ENCODE peak calls at places on chromosomes 13 and 19, in ten cellular contexts. One of them, this sample, is unnamed.

GRCh38 chr13:108795841-108796240 is 166.4 kb downstream of the MYO16 start:
- DNase-seq in foreskin fibroblast: no peak
- DNase-seq in stimulated activated CD4-positive, alpha-beta T cell treated with anti-CD3 and anti-CD28 coated beads, TNF-alpha, amount 100 ng/mL, for 48 hours: no peak
- DNase-seq in WTC11: no peak
- DNase-seq in CD4-positive, CD25-positive, alpha-beta regulatory T cell: no peak
- DNase-seq in kidney tubule cell: no peak
- DNase-seq in dorsolateral prefrontal cortex: no peak
- DNase-seq in left colon: no peak
- DNase-seq in activated CD4-positive, alpha-beta T cell treated with anti-CD3 and anti-CD28 coated beads, Interleukin-2, amount 50 U/mL, for 1 hour: no peak
- DNase-seq in AG09319: no peak
- DNase-seq in this sample: no peak

GRCh38 chr19:6672693-6673290 is 2.8 kb upstream of the TNFSF14 start:
- DNase-seq in AG09319: no peak
- DNase-seq in dorsolateral prefrontal cortex: peak
- DNase-seq in CD4-positive, CD25-positive, alpha-beta regulatory T cell: no peak
- DNase-seq in kidney tubule cell: no peak
- DNase-seq in left colon: no peak
- DNase-seq in activated CD4-positive, alpha-beta T cell treated with anti-CD3 and anti-CD28 coated beads, Interleukin-2, amount 50 U/mL, for 1 hour: no peak
- DNase-seq in stimulated activated CD4-positive, alpha-beta T cell treated with anti-CD3 and anti-CD28 coated beads, TNF-alpha, amount 100 ng/mL, for 48 hours: no peak
- DNase-seq in foreskin fibroblast: no peak
- DNase-seq in WTC11: no peak
- DNase-seq in this sample: no peak

GRCh38 chr13:98202026-98202425 is 25.0 kb upstream of the RNF113B start:
- DNase-seq in AG09319: no peak
- DNase-seq in CD4-positive, CD25-positive, alpha-beta regulatory T cell: no peak
- DNase-seq in foreskin fibroblast: peak
- DNase-seq in left colon: peak
- DNase-seq in dorsolateral prefrontal cortex: no peak
- DNase-seq in activated CD4-positive, alpha-beta T cell treated with anti-CD3 and anti-CD28 coated beads, Interleukin-2, amount 50 U/mL, for 1 hour: no peak
- DNase-seq in kidney tubule cell: no peak
- DNase-seq in stimulated activated CD4-positive, alpha-beta T cell treated with anti-CD3 and anti-CD28 coated beads, TNF-alpha, amount 100 ng/mL, for 48 hours: no peak
- DNase-seq in WTC11: no peak
- DNase-seq in this sample: no peak

GRCh38 chr19:18894254-18895037 is 1.5 kb downstream of the CERS1 start:
- DNase-seq in activated CD4-positive, alpha-beta T cell treated with anti-CD3 and anti-CD28 coated beads, Interleukin-2, amount 50 U/mL, for 1 hour: no peak
- DNase-seq in CD4-positive, CD25-positive, alpha-beta regulatory T cell: no peak
- DNase-seq in dorsolateral prefrontal cortex: peak
- DNase-seq in WTC11: peak
- DNase-seq in AG09319: no peak
- DNase-seq in kidney tubule cell: no peak
- DNase-seq in left colon: no peak
- DNase-seq in foreskin fibroblast: peak
- DNase-seq in stimulated activated CD4-positive, alpha-beta T cell treated with anti-CD3 and anti-CD28 coated beads, TNF-alpha, amount 100 ng/mL, for 48 hours: no peak
- DNase-seq in this sample: no peak

GRCh38 chr19:39372941-39373340 is 18.0 kb downstream of the PAF1 start:
- DNase-seq in dorsolateral prefrontal cortex: no peak
- DNase-seq in kidney tubule cell: no peak
- DNase-seq in AG09319: no peak
- DNase-seq in foreskin fibroblast: no peak
- DNase-seq in activated CD4-positive, alpha-beta T cell treated with anti-CD3 and anti-CD28 coated beads, Interleukin-2, amount 50 U/mL, for 1 hour: no peak
- DNase-seq in left colon: no peak
- DNase-seq in stimulated activated CD4-positive, alpha-beta T cell treated with anti-CD3 and anti-CD28 coated beads, TNF-alpha, amount 100 ng/mL, for 48 hours: no peak
- DNase-seq in CD4-positive, CD25-positive, alpha-beta regulatory T cell: no peak
- DNase-seq in WTC11: no peak
- DNase-seq in this sample: no peak

GRCh38 chr13:107069107-107069776 is 501.3 kb upstream of the ARGLU1 start:
- DNase-seq in foreskin fibroblast: no peak
- DNase-seq in WTC11: no peak
- DNase-seq in dorsolateral prefrontal cortex: no peak
- DNase-seq in activated CD4-positive, alpha-beta T cell treated with anti-CD3 and anti-CD28 coated beads, Interleukin-2, amount 50 U/mL, for 1 hour: no peak
- DNase-seq in stimulated activated CD4-positive, alpha-beta T cell treated with anti-CD3 and anti-CD28 coated beads, TNF-alpha, amount 100 ng/mL, for 48 hours: no peak
- DNase-seq in kidney tubule cell: no peak
- DNase-seq in left colon: no peak
- DNase-seq in CD4-positive, CD25-positive, alpha-beta regulatory T cell: no peak
- DNase-seq in AG09319: no peak
- DNase-seq in this sample: no peak

GRCh38 chr19:1651548-1652394 is 644 bp downstream of the TCF3 start:
- DNase-seq in dorsolateral prefrontal cortex: no peak
- DNase-seq in stimulated activated CD4-positive, alpha-beta T cell treated with anti-CD3 and anti-CD28 coated beads, TNF-alpha, amount 100 ng/mL, for 48 hours: peak
- DNase-seq in WTC11: no peak
- DNase-seq in left colon: peak
- DNase-seq in activated CD4-positive, alpha-beta T cell treated with anti-CD3 and anti-CD28 coated beads, Interleukin-2, amount 50 U/mL, for 1 hour: peak
- DNase-seq in AG09319: no peak
- DNase-seq in CD4-positive, CD25-positive, alpha-beta regulatory T cell: peak
- DNase-seq in kidney tubule cell: peak
- DNase-seq in foreskin fibroblast: peak
- DNase-seq in this sample: peak

GRCh38 chr13:88042489-88042888 is 371.3 kb downstream of the SLITRK5 start:
- DNase-seq in CD4-positive, CD25-positive, alpha-beta regulatory T cell: no peak
- DNase-seq in kidney tubule cell: peak
- DNase-seq in activated CD4-positive, alpha-beta T cell treated with anti-CD3 and anti-CD28 coated beads, Interleukin-2, amount 50 U/mL, for 1 hour: no peak
- DNase-seq in foreskin fibroblast: no peak
- DNase-seq in left colon: no peak
- DNase-seq in WTC11: no peak
- DNase-seq in dorsolateral prefrontal cortex: no peak
- DNase-seq in stimulated activated CD4-positive, alpha-beta T cell treated with anti-CD3 and anti-CD28 coated beads, TNF-alpha, amount 100 ng/mL, for 48 hours: no peak
- DNase-seq in AG09319: no peak
- DNase-seq in this sample: no peak

GRCh38 chr13:53758946-53759345 is 730.3 kb downstream of the OLFM4 start:
- DNase-seq in dorsolateral prefrontal cortex: no peak
- DNase-seq in activated CD4-positive, alpha-beta T cell treated with anti-CD3 and anti-CD28 coated beads, Interleukin-2, amount 50 U/mL, for 1 hour: no peak
- DNase-seq in foreskin fibroblast: no peak
- DNase-seq in CD4-positive, CD25-positive, alpha-beta regulatory T cell: no peak
- DNase-seq in AG09319: no peak
- DNase-seq in WTC11: no peak
- DNase-seq in kidney tubule cell: no peak
- DNase-seq in left colon: no peak
- DNase-seq in stimulated activated CD4-positive, alpha-beta T cell treated with anti-CD3 and anti-CD28 coated beads, TNF-alpha, amount 100 ng/mL, for 48 hours: no peak
- DNase-seq in this sample: no peak

GRCh38 chr19:54164369-54165068 is 5.0 kb upstream of the LENG1 start:
- DNase-seq in dorsolateral prefrontal cortex: no peak
- DNase-seq in CD4-positive, CD25-positive, alpha-beta regulatory T cell: peak
- DNase-seq in kidney tubule cell: peak
- DNase-seq in foreskin fibroblast: peak
- DNase-seq in WTC11: peak
- DNase-seq in stimulated activated CD4-positive, alpha-beta T cell treated with anti-CD3 and anti-CD28 coated beads, TNF-alpha, amount 100 ng/mL, for 48 hours: peak
- DNase-seq in left colon: peak
- DNase-seq in activated CD4-positive, alpha-beta T cell treated with anti-CD3 and anti-CD28 coated beads, Interleukin-2, amount 50 U/mL, for 1 hour: peak
- DNase-seq in AG09319: no peak
- DNase-seq in this sample: peak

GRCh38 chr13:85601526-85601925 is 197.7 kb downstream of the SLITRK6 start:
- DNase-seq in AG09319: no peak
- DNase-seq in dorsolateral prefrontal cortex: no peak
- DNase-seq in stimulated activated CD4-positive, alpha-beta T cell treated with anti-CD3 and anti-CD28 coated beads, TNF-alpha, amount 100 ng/mL, for 48 hours: no peak
- DNase-seq in WTC11: no peak
- DNase-seq in foreskin fibroblast: no peak
- DNase-seq in left colon: no peak
- DNase-seq in kidney tubule cell: no peak
- DNase-seq in activated CD4-positive, alpha-beta T cell treated with anti-CD3 and anti-CD28 coated beads, Interleukin-2, amount 50 U/mL, for 1 hour: no peak
- DNase-seq in CD4-positive, CD25-positive, alpha-beta regulatory T cell: no peak
- DNase-seq in this sample: no peak

GRCh38 chr19:54149021-54149812 is 10.3 kb downstream of the LENG1 start:
- DNase-seq in activated CD4-positive, alpha-beta T cell treated with anti-CD3 and anti-CD28 coated beads, Interleukin-2, amount 50 U/mL, for 1 hour: no peak
- DNase-seq in stimulated activated CD4-positive, alpha-beta T cell treated with anti-CD3 and anti-CD28 coated beads, TNF-alpha, amount 100 ng/mL, for 48 hours: no peak
- DNase-seq in dorsolateral prefrontal cortex: no peak
- DNase-seq in CD4-positive, CD25-positive, alpha-beta regulatory T cell: no peak
- DNase-seq in kidney tubule cell: no peak
- DNase-seq in foreskin fibroblast: no peak
- DNase-seq in left colon: no peak
- DNase-seq in WTC11: no peak
- DNase-seq in AG09319: no peak
- DNase-seq in this sample: no peak